ENCODE peak calls at places on chromosomes 13 and 19, in six cellular contexts. R is HCT116, F is GM12878, B is K562, X is HepG2, G is H1. W is an unnamed sample.

GRCh38 chr19:41299755-41300089 is 10.2 kb upstream of the CCDC97 start:
- DNase-seq in G (no peak), B (no peak), R (no peak), F (no peak), X (no peak), W (peak)

GRCh38 chr13:87954116-87954515 is 282.9 kb downstream of the SLITRK5 start:
- DNase-seq in B (no peak), R (no peak), G (no peak), X (no peak), F (no peak), W (no peak)

GRCh38 chr19:32343550-32344262 is 1.7 kb upstream of the ZNF507 start:
- DNase-seq in F (no peak), R (no peak), X (peak), G (no peak), B (no peak), W (peak)

GRCh38 chr13:57633950-57634828 is 2.6 kb downstream of the PCDH17 start:
- DNase-seq in F (no peak), B (no peak), R (no peak), G (no peak), X (no peak), W (no peak)

GRCh38 chr13:73168226-73168992 is 109.6 kb downstream of the KLF5 start:
- DNase-seq in F (no peak), B (no peak), X (no peak), R (no peak), G (no peak), W (no peak)

GRCh38 chr13:58949646-58950045 is 1214.1 kb downstream of the DIAPH3 start:
- DNase-seq in R (no peak), X (no peak), B (peak), G (no peak), F (no peak), W (peak)

GRCh38 chr19:46201413-46202310 is 27.9 kb upstream of the IGFL1 start:
- DNase-seq in F (no peak), B (peak), G (no peak), R (no peak), X (no peak), W (no peak)

GRCh38 chr13:67880916-67881315 is 650.8 kb upstream of the PCDH9 start:
- DNase-seq in R (no peak), G (no peak), X (no peak), F (no peak), B (no peak), W (no peak)

GRCh38 chr19:42919757-42920079 is 2.0 kb upstream of the PSG6 start:
- DNase-seq in F (no peak), B (no peak), X (no peak), R (no peak), G (no peak), W (peak)

GRCh38 chr13:36548129-36548528 is 115.8 kb downstream of the CCNA1 start:
- DNase-seq in R (no peak), X (no peak), G (no peak), F (no peak), B (no peak), W (no peak)

GRCh38 chr19:13012690-13013608 is 17.7 kb downstream of the NFIX start:
- DNase-seq in F (no peak), R (no peak), X (peak), G (no peak), B (peak), W (no peak)

GRCh38 chr19:1990230-1991017 is 25.1 kb downstream of the BTBD2 start:
- DNase-seq in F (no peak), X (no peak), B (peak), G (no peak), R (no peak), W (no peak)

GRCh38 chr19:35206379-35206778 is 22.2 kb downstream of the FAM187B start:
- DNase-seq in B (peak), R (no peak), X (no peak), F (peak), G (no peak), W (no peak)

GRCh38 chr19:574658-575526 is 2.5 kb downstream of the BSG start:
- DNase-seq in F (peak), G (no peak), X (peak), R (no peak), B (peak), W (no peak)
- TF ChIP-seq JUND in F (no peak), G (no peak), X (no peak), R (no peak), B (peak), W (no peak)

GRCh38 chr19:16204005-16204294 is 6.2 kb downstream of the AP1M1 start:
- DNase-seq in B (no peak), G (no peak), R (no peak), F (no peak), X (no peak), W (no peak)
- TF ChIP-seq JUND in B (no peak), G (no peak), R (no peak), F (no peak), X (no peak), W (no peak)

GRCh38 chr13:46119883-46120614 is 15.2 kb upstream of the CPB2 start:
- DNase-seq in X (no peak), B (peak), G (no peak), F (no peak), R (peak), W (no peak)
- TF ChIP-seq JUND in X (no peak), B (peak), G (peak), F (no peak), R (peak), W (no peak)

GRCh38 chr13:20616059-20616797 is 49.3 kb downstream of the IFT88 start:
- DNase-seq in F (no peak), X (no peak), G (no peak), R (no peak), B (no peak), W (no peak)
- TF ChIP-seq JUND in F (no peak), X (no peak), G (no peak), R (no peak), B (no peak), W (no peak)

DNA sequence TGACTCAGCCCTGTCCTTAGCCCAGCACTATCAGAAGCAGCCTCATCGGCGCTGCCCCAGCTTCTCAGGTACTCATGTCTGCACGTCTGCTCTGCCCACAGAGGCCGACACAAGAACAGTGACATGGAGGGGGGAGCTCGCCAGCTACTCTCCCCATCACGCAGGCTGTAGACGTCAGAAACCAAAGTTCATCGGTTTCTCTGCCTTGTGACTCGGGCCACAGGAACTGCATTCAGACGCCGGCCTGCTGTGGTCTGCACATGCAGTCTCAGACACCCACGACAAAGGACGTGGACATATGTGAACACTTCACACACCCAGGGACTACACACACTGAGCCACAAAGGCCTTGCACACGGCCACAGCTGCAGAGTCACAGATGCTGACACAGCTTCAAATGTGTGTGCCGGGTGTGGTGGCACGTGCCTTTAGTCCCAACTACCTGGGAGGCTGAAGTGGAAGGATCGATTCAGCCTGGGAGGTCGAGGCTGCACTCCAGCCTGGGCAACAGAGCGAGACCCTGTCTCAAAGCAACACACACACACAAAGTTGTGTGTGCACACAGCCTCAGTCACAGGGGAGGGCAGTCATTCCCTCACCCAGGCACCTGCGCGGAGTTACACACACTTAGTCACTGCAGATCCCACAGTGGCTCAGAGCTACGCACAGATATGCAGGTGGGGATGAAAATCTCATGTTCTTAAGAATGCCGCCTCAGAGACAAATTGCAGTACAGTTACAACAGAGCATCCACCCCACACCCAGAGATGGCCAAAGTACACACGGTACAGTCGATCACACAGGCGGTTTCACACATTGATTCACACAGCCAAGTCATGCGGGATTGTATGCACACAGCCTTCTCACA is 4.9 kb upstream of the ZFP36 start:
- DNase-seq in X (peak), F (no peak), G (no peak), B (peak), R (peak), W (no peak)
- TF ChIP-seq JUND in X (no peak), F (peak), G (no peak), B (no peak), R (no peak), W (no peak)